ENCODE peak calls at places on chromosomes 13 and 19, in nine cellular contexts. One of them, this sample, is unnamed.

GRCh38 chr13:23673354-23673753 is 103.1 kb downstream of the TNFRSF19 start:
- DNase-seq in breast epithelium: no peak
- DNase-seq in GM12865: no peak
- DNase-seq in WTC11: no peak
- DNase-seq in thoracic aorta: no peak
- DNase-seq in GM23338: no peak
- DNase-seq in cardiac fibroblast: peak
- DNase-seq in MM.1S: no peak
- DNase-seq in AG09319: peak
- DNase-seq in this sample: peak

GRCh38 chr13:99501952-99502310 is 659 bp downstream of the TM9SF2 start:
- DNase-seq in breast epithelium: no peak
- DNase-seq in GM12865: peak
- DNase-seq in WTC11: no peak
- DNase-seq in thoracic aorta: no peak
- DNase-seq in GM23338: peak
- DNase-seq in cardiac fibroblast: peak
- DNase-seq in MM.1S: no peak
- DNase-seq in AG09319: no peak
- DNase-seq in this sample: no peak

GRCh38 chr19:28074773-28075172 is 1138.2 kb downstream of the UQCRFS1 start:
- DNase-seq in breast epithelium: no peak
- DNase-seq in GM12865: peak
- DNase-seq in WTC11: no peak
- DNase-seq in thoracic aorta: no peak
- DNase-seq in GM23338: no peak
- DNase-seq in cardiac fibroblast: no peak
- DNase-seq in MM.1S: peak
- DNase-seq in AG09319: no peak
- DNase-seq in this sample: no peak

GRCh38 chr19:37317403-37318209 is 53.3 kb upstream of the ZNF527 start:
- DNase-seq in breast epithelium: peak
- DNase-seq in GM12865: peak
- DNase-seq in WTC11: peak
- DNase-seq in thoracic aorta: peak
- DNase-seq in GM23338: peak
- DNase-seq in cardiac fibroblast: peak
- DNase-seq in MM.1S: peak
- DNase-seq in AG09319: peak
- DNase-seq in this sample: peak

GRCh38 chr13:49112782-49113525 is 107.2 kb upstream of the MLNR start:
- DNase-seq in breast epithelium: no peak
- DNase-seq in GM12865: no peak
- DNase-seq in WTC11: no peak
- DNase-seq in thoracic aorta: no peak
- DNase-seq in GM23338: peak
- DNase-seq in cardiac fibroblast: peak
- DNase-seq in MM.1S: no peak
- DNase-seq in AG09319: no peak
- DNase-seq in this sample: no peak

GRCh38 chr19:17902701-17903100 is 30.1 kb upstream of the CCDC124 start:
- DNase-seq in breast epithelium: no peak
- DNase-seq in GM12865: peak
- DNase-seq in WTC11: no peak
- DNase-seq in thoracic aorta: no peak
- DNase-seq in GM23338: no peak
- DNase-seq in cardiac fibroblast: peak
- DNase-seq in MM.1S: no peak
- DNase-seq in AG09319: peak
- DNase-seq in this sample: peak

GRCh38 chr19:39126312-39126561 is 651 bp downstream of the PAK4 start:
- DNase-seq in breast epithelium: no peak
- DNase-seq in GM12865: no peak
- DNase-seq in WTC11: no peak
- DNase-seq in thoracic aorta: no peak
- DNase-seq in GM23338: no peak
- DNase-seq in cardiac fibroblast: no peak
- DNase-seq in MM.1S: no peak
- DNase-seq in AG09319: no peak
- DNase-seq in this sample: no peak

GRCh38 chr19:7340959-7341837 is 7.5 kb upstream of the ARHGEF18 start:
- DNase-seq in breast epithelium: peak
- DNase-seq in GM12865: peak
- DNase-seq in WTC11: peak
- DNase-seq in thoracic aorta: peak
- DNase-seq in GM23338: peak
- DNase-seq in cardiac fibroblast: peak
- DNase-seq in MM.1S: peak
- DNase-seq in AG09319: peak
- DNase-seq in this sample: peak

DNA sequence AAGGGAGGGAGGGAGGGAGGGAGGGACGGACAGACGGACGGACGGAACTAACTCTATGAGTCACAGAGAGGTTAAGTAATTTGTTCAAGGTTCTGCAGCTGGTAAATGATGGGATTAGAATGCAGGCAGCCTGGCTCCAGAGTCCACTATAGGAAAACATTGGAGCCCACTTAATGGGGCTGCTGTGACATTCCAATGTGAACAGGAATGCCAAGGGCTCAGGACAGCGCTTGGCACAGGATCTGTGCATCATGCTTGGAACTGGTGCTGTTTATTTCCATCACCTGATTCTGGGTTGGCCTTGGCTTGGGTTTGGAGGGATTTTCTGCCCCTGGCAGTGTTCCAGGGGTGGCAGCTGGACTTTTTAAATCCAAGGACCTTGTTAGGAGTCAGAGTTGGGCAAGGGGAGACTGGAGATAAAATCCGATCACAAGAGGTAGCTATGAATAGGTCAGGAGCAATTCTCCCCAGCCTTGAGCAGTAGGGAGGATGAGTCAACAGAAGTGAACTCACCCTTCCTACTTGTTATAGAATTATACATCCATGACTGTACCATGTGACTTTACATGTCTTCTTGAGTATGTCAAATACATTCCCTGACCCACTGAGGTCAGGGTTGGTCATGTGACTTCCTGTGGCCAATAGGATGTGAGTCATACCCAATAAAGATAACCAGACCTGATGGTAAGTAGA is 7.8 kb upstream of the HIF3A start:
- DNase-seq in breast epithelium: no peak
- DNase-seq in GM12865: no peak
- DNase-seq in WTC11: no peak
- DNase-seq in thoracic aorta: no peak
- DNase-seq in GM23338: no peak
- DNase-seq in cardiac fibroblast: peak
- DNase-seq in MM.1S: no peak
- DNase-seq in AG09319: peak
- DNase-seq in this sample: peak
- TF ChIP-seq CTCF in breast epithelium: no peak
- TF ChIP-seq CTCF in GM12865: no peak
- TF ChIP-seq CTCF in WTC11: no peak
- TF ChIP-seq CTCF in thoracic aorta: no peak
- TF ChIP-seq CTCF in GM23338: no peak
- TF ChIP-seq CTCF in cardiac fibroblast: no peak
- TF ChIP-seq CTCF in MM.1S: no peak
- TF ChIP-seq CTCF in AG09319: no peak
- TF ChIP-seq CTCF in this sample: no peak

DNA sequence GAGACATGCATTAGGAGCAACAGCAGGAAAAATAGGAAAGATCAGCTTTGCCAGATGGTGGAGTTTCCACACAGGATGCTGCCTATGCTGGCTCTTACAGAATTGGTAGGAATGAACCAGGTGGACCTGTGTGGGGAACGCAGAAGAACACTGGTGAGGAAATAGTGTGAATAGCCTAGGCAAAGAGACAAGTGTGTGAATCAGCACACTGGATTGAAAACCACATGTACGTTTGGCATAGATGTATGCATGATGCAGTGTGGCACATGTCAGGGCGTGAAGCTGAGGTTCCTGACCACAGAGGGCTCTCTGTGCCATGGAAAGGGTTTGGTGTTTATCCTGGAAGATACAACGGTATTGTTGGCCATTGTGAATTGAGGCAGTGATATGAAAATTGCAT is 156.5 kb upstream of the SLC10A2 start:
- DNase-seq in breast epithelium: no peak
- DNase-seq in GM12865: no peak
- DNase-seq in WTC11: no peak
- DNase-seq in thoracic aorta: no peak
- DNase-seq in GM23338: no peak
- DNase-seq in cardiac fibroblast: no peak
- DNase-seq in MM.1S: no peak
- DNase-seq in AG09319: no peak
- DNase-seq in this sample: no peak
- TF ChIP-seq CTCF in breast epithelium: no peak
- TF ChIP-seq CTCF in GM12865: no peak
- TF ChIP-seq CTCF in WTC11: no peak
- TF ChIP-seq CTCF in thoracic aorta: no peak
- TF ChIP-seq CTCF in GM23338: no peak
- TF ChIP-seq CTCF in cardiac fibroblast: no peak
- TF ChIP-seq CTCF in MM.1S: no peak
- TF ChIP-seq CTCF in AG09319: no peak
- TF ChIP-seq CTCF in this sample: no peak

GRCh38 chr19:2478756-2479555 is 3.0 kb downstream of the GADD45B start:
- DNase-seq in breast epithelium: peak
- DNase-seq in GM12865: peak
- DNase-seq in WTC11: peak
- DNase-seq in thoracic aorta: peak
- DNase-seq in GM23338: peak
- DNase-seq in cardiac fibroblast: peak
- DNase-seq in MM.1S: peak
- DNase-seq in AG09319: no peak
- DNase-seq in this sample: no peak

GRCh38 chr19:2481466-2481865 is 5.5 kb downstream of the GADD45B start:
- DNase-seq in breast epithelium: no peak
- DNase-seq in GM12865: no peak
- DNase-seq in WTC11: no peak
- DNase-seq in thoracic aorta: no peak
- DNase-seq in GM23338: no peak
- DNase-seq in cardiac fibroblast: no peak
- DNase-seq in MM.1S: no peak
- DNase-seq in AG09319: no peak
- DNase-seq in this sample: no peak

GRCh38 chr19:2477732-2478191 is 1.8 kb downstream of the GADD45B start:
- DNase-seq in breast epithelium: no peak
- DNase-seq in GM12865: peak
- DNase-seq in WTC11: no peak
- DNase-seq in thoracic aorta: no peak
- DNase-seq in GM23338: no peak
- DNase-seq in cardiac fibroblast: peak
- DNase-seq in MM.1S: peak
- DNase-seq in AG09319: no peak
- DNase-seq in this sample: no peak

GRCh38 chr19:2478324-2478755 is 2.4 kb downstream of the GADD45B start:
- DNase-seq in breast epithelium: peak
- DNase-seq in GM12865: peak
- DNase-seq in WTC11: no peak
- DNase-seq in thoracic aorta: peak
- DNase-seq in GM23338: peak
- DNase-seq in cardiac fibroblast: peak
- DNase-seq in MM.1S: peak
- DNase-seq in AG09319: no peak
- DNase-seq in this sample: no peak

DNA sequence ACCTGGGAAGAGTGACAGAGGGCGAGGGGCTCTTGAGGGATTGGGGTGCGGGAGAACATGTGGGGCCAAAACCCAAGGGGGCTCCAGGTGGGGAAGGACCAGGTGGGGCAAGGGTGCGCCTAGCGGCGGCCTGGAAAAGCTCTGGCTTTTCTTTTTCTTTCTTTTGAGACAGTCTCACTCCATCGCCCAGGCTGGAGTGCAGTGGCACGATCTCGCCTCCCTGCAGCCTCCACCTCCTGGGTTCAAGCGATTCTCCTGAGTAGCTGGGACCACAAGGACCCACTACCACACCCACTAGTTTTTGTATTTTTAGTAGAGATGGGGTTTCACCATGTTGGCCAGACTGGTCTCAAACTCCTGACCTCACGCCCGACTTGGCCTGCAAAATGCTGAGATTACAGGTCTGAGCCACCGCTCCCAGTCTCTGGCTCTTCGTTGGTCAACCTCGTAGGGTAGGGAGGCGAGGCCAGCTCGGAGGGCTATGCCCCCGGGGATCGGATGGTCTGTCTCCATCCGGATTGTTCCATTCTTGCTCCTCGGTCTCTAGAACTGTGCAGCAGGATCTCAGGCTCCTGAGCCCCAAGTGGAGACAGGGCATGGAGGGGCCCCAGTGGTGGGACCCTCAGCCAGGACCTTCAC is 3.7 kb downstream of the GADD45B start:
- DNase-seq in breast epithelium: no peak
- DNase-seq in GM12865: no peak
- DNase-seq in WTC11: no peak
- DNase-seq in thoracic aorta: no peak
- DNase-seq in GM23338: no peak
- DNase-seq in cardiac fibroblast: peak
- DNase-seq in MM.1S: peak
- DNase-seq in AG09319: no peak
- DNase-seq in this sample: no peak
- TF ChIP-seq CTCF in breast epithelium: no peak
- TF ChIP-seq CTCF in GM12865: peak
- TF ChIP-seq CTCF in WTC11: no peak
- TF ChIP-seq CTCF in thoracic aorta: no peak
- TF ChIP-seq CTCF in GM23338: peak
- TF ChIP-seq CTCF in cardiac fibroblast: no peak
- TF ChIP-seq CTCF in MM.1S: peak
- TF ChIP-seq CTCF in AG09319: no peak
- TF ChIP-seq CTCF in this sample: no peak

GRCh38 chr19:49861541-49862410 is 5.6 kb downstream of the PNKP start:
- DNase-seq in breast epithelium: no peak
- DNase-seq in GM12865: peak
- DNase-seq in WTC11: no peak
- DNase-seq in thoracic aorta: no peak
- DNase-seq in GM23338: no peak
- DNase-seq in cardiac fibroblast: no peak
- DNase-seq in MM.1S: no peak
- DNase-seq in AG09319: no peak
- DNase-seq in this sample: no peak

GRCh38 chr19:49861127-49861526 is 6.2 kb downstream of the PNKP start:
- DNase-seq in breast epithelium: no peak
- DNase-seq in GM12865: peak
- DNase-seq in WTC11: peak
- DNase-seq in thoracic aorta: no peak
- DNase-seq in GM23338: peak
- DNase-seq in cardiac fibroblast: no peak
- DNase-seq in MM.1S: no peak
- DNase-seq in AG09319: no peak
- DNase-seq in this sample: no peak

GRCh38 chr19:49863254-49863934 is 4.0 kb downstream of the PNKP start:
- DNase-seq in breast epithelium: no peak
- DNase-seq in GM12865: no peak
- DNase-seq in WTC11: no peak
- DNase-seq in thoracic aorta: no peak
- DNase-seq in GM23338: no peak
- DNase-seq in cardiac fibroblast: no peak
- DNase-seq in MM.1S: no peak
- DNase-seq in AG09319: no peak
- DNase-seq in this sample: no peak

GRCh38 chr19:49863935-49864320 is 3.4 kb downstream of the PNKP start:
- DNase-seq in breast epithelium: no peak
- DNase-seq in GM12865: no peak
- DNase-seq in WTC11: no peak
- DNase-seq in thoracic aorta: no peak
- DNase-seq in GM23338: no peak
- DNase-seq in cardiac fibroblast: no peak
- DNase-seq in MM.1S: no peak
- DNase-seq in AG09319: no peak
- DNase-seq in this sample: no peak

GRCh38 chr19:49862411-49863253 is 4.7 kb downstream of the PNKP start:
- DNase-seq in breast epithelium: no peak
- DNase-seq in GM12865: peak
- DNase-seq in WTC11: peak
- DNase-seq in thoracic aorta: no peak
- DNase-seq in GM23338: peak
- DNase-seq in cardiac fibroblast: no peak
- DNase-seq in MM.1S: no peak
- DNase-seq in AG09319: no peak
- DNase-seq in this sample: no peak
- TF ChIP-seq CTCF in breast epithelium: no peak
- TF ChIP-seq CTCF in GM12865: peak
- TF ChIP-seq CTCF in WTC11: no peak
- TF ChIP-seq CTCF in thoracic aorta: no peak
- TF ChIP-seq CTCF in GM23338: peak
- TF ChIP-seq CTCF in cardiac fibroblast: peak
- TF ChIP-seq CTCF in MM.1S: peak
- TF ChIP-seq CTCF in AG09319: peak
- TF ChIP-seq CTCF in this sample: peak

This sample was measured in BJ.